ENCODE peak calls at places on chromosomes 11 and 22, in eight cellular contexts. L is stromal cell of bone marrow, K is neuronal stem cell, G is DMS153, J is T-helper 2 cell, Q is kidney tubule cell, A is skeletal muscle cell, Z is GM04504. N is an unnamed sample.

GRCh38 chr22:24969588-24970301 is 17.2 kb downstream of the KIAA1671 start:
- DNase-seq in L (peak), K (no peak), G (no peak), J (no peak), Q (peak), A (no peak), Z (peak), N (no peak)

GRCh38 chr11:130037881-130038601 is 31.7 kb upstream of the APLP2 start:
- DNase-seq in L (no peak), K (peak), G (no peak), J (no peak), Q (peak), A (no peak), Z (no peak), N (no peak)

GRCh38 chr11:1515082-1516060 is 28.8 kb upstream of the MOB2 start:
- DNase-seq in L (peak), K (peak), G (no peak), J (peak), Q (peak), A (no peak), Z (no peak), N (peak)

GRCh38 chr11:61059260-61059752 is 43.0 kb upstream of the CD5 start:
- DNase-seq in L (no peak), K (no peak), G (no peak), J (no peak), Q (no peak), A (no peak), Z (no peak), N (no peak)

GRCh38 chr11:95908826-95909225 is 15.1 kb downstream of the MTMR2 start:
- DNase-seq in L (peak), K (no peak), G (no peak), J (no peak), Q (no peak), A (no peak), Z (no peak), N (no peak)

GRCh38 chr11:95925011-95925410 is 1.1 kb upstream of the MTMR2 start:
- DNase-seq in L (no peak), K (no peak), G (no peak), J (no peak), Q (peak), A (no peak), Z (no peak), N (peak)

GRCh38 chr22:19292262-19293230 is 1.0 kb upstream of the CLTCL1 start:
- DNase-seq in L (peak), K (no peak), G (peak), J (no peak), Q (no peak), A (peak), Z (no peak), N (no peak)

GRCh38 chr11:60840711-60841430 is 1.0 kb upstream of the CCDC86 start:
- DNase-seq in L (peak), K (no peak), G (no peak), J (no peak), Q (peak), A (peak), Z (peak), N (no peak)

GRCh38 chr22:20236052-20236717 is 31.9 kb downstream of the RTN4R start:
- DNase-seq in L (no peak), K (no peak), G (no peak), J (no peak), Q (no peak), A (no peak), Z (no peak), N (no peak)

GRCh38 chr11:58394195-58394594 is 12.5 kb downstream of the OR5B3 start:
- DNase-seq in L (peak), K (no peak), G (no peak), J (no peak), Q (peak), A (peak), Z (peak), N (no peak)

GRCh38 chr11:128361451-128362020 is 225.8 kb downstream of the ETS1 start:
- DNase-seq in L (no peak), K (no peak), G (peak), J (no peak), Q (peak), A (no peak), Z (no peak), N (no peak)

GRCh38 chr22:17477401-17477833 is 85.9 kb upstream of the SLC25A18 start:
- DNase-seq in L (no peak), K (no peak), G (no peak), J (no peak), Q (no peak), A (no peak), Z (no peak), N (no peak)

GRCh38 chr11:66725646-66726045 is 3.4 kb downstream of the SPTBN2 start:
- DNase-seq in L (no peak), K (no peak), G (no peak), J (no peak), Q (peak), A (no peak), Z (no peak), N (no peak)

GRCh38 chr22:39437836-39438704 is 18.7 kb upstream of the MGAT3 start:
- DNase-seq in L (no peak), K (no peak), G (no peak), J (no peak), Q (no peak), A (no peak), Z (no peak), N (no peak)

GRCh38 chr11:110988731-110989130 is 256.8 kb upstream of the POU2AF2 start:
- DNase-seq in L (no peak), K (no peak), G (no peak), J (no peak), Q (no peak), A (no peak), Z (no peak), N (no peak)

GRCh38 chr11:104164028-104164520 is at the start of gene PDGFD:
- DNase-seq in L (peak), K (peak), G (no peak), J (no peak), Q (peak), A (no peak), Z (peak), N (no peak)

GRCh38 chr11:104151404-104152204 is 12.3 kb downstream of the PDGFD start:
- DNase-seq in L (no peak), K (no peak), G (no peak), J (no peak), Q (peak), A (no peak), Z (no peak), N (no peak)

GRCh38 chr22:41367039-41367679 is 14.6 kb upstream of the TEF start:
- DNase-seq in L (peak), K (no peak), G (peak), J (no peak), Q (peak), A (peak), Z (peak), N (peak)

GRCh38 chr11:111586305-111586915 is 15.8 kb upstream of the SIK2 start:
- DNase-seq in L (no peak), K (no peak), G (peak), J (peak), Q (peak), A (no peak), Z (no peak), N (peak)

GRCh38 chr22:28442951-28443876 is 236.4 kb downstream of the TTC28 start:
- DNase-seq in L (peak), K (peak), G (no peak), J (no peak), Q (peak), A (no peak), Z (peak), N (peak)